ENCODE peak calls at places on chromosomes 6 and 20, in ten cellular contexts. One of them, this sample, is unnamed. For H3K4me1, the result is how much of the 10 kb centered on the place peaks cover.

GRCh38 chr6:168355716-168356522 is 36.3 kb upstream of the DACT2 start:
- DNase-seq in ovary: no peak
- DNase-seq in right cardiac atrium: peak
- DNase-seq in cardiac muscle cell: peak
- DNase-seq in psoas muscle: peak
- DNase-seq in pancreas: peak
- DNase-seq in kidney: no peak
- DNase-seq in heart left ventricle: no peak
- DNase-seq in IMR-90: no peak
- DNase-seq in aorta: peak
- DNase-seq in this sample: no peak

GRCh38 chr6:53928641-53929339 is 134.0 kb downstream of the LRRC1 start:
- DNase-seq in kidney: no peak
- DNase-seq in aorta: no peak
- DNase-seq in psoas muscle: no peak
- DNase-seq in heart left ventricle: no peak
- DNase-seq in cardiac muscle cell: no peak
- DNase-seq in pancreas: no peak
- DNase-seq in right cardiac atrium: no peak
- DNase-seq in IMR-90: peak
- DNase-seq in ovary: no peak
- DNase-seq in this sample: no peak

GRCh38 chr6:5481024-5481423 is 219.7 kb downstream of the FARS2 start:
- DNase-seq in heart left ventricle: no peak
- DNase-seq in aorta: no peak
- DNase-seq in ovary: no peak
- DNase-seq in psoas muscle: no peak
- DNase-seq in kidney: no peak
- DNase-seq in cardiac muscle cell: no peak
- DNase-seq in right cardiac atrium: no peak
- DNase-seq in pancreas: no peak
- DNase-seq in IMR-90: no peak
- DNase-seq in this sample: no peak

GRCh38 chr20:45949542-45950329 is 15.3 kb downstream of the PCIF1 start:
- DNase-seq in heart left ventricle: no peak
- DNase-seq in psoas muscle: no peak
- DNase-seq in aorta: no peak
- DNase-seq in right cardiac atrium: no peak
- DNase-seq in IMR-90: no peak
- DNase-seq in kidney: peak
- DNase-seq in ovary: peak
- DNase-seq in cardiac muscle cell: no peak
- DNase-seq in pancreas: no peak
- DNase-seq in this sample: no peak

GRCh38 chr6:24495516-24495847 is 713 bp downstream of the ALDH5A1 start:
- DNase-seq in aorta: peak
- DNase-seq in ovary: peak
- DNase-seq in kidney: no peak
- DNase-seq in pancreas: peak
- DNase-seq in cardiac muscle cell: peak
- DNase-seq in psoas muscle: peak
- DNase-seq in heart left ventricle: peak
- DNase-seq in right cardiac atrium: peak
- DNase-seq in IMR-90: peak
- DNase-seq in this sample: no peak

GRCh38 chr6:109826551-109826950 is 135.5 kb downstream of the FIG4 start:
- DNase-seq in psoas muscle: no peak
- DNase-seq in kidney: no peak
- DNase-seq in heart left ventricle: no peak
- DNase-seq in aorta: no peak
- DNase-seq in IMR-90: no peak
- DNase-seq in right cardiac atrium: no peak
- DNase-seq in pancreas: no peak
- DNase-seq in ovary: no peak
- DNase-seq in cardiac muscle cell: no peak
- DNase-seq in this sample: no peak

GRCh38 chr20:62066339-62066982 is 780 bp upstream of the TAF4 start:
- DNase-seq in right cardiac atrium: peak
- DNase-seq in cardiac muscle cell: peak
- DNase-seq in psoas muscle: peak
- DNase-seq in aorta: no peak
- DNase-seq in heart left ventricle: peak
- DNase-seq in kidney: no peak
- DNase-seq in IMR-90: no peak
- DNase-seq in pancreas: peak
- DNase-seq in ovary: no peak
- DNase-seq in this sample: peak

GRCh38 chr20:46118481-46119020 is 437 bp downstream of the CD40 start:
- DNase-seq in IMR-90: no peak
- DNase-seq in psoas muscle: peak
- DNase-seq in heart left ventricle: no peak
- DNase-seq in pancreas: peak
- DNase-seq in kidney: peak
- DNase-seq in ovary: peak
- DNase-seq in aorta: peak
- DNase-seq in right cardiac atrium: peak
- DNase-seq in cardiac muscle cell: no peak
- DNase-seq in this sample: no peak

GRCh38 chr6:101089640-101090039 is 208.5 kb upstream of the ASCC3 start:
- DNase-seq in ovary: no peak
- DNase-seq in pancreas: no peak
- DNase-seq in kidney: no peak
- DNase-seq in psoas muscle: no peak
- DNase-seq in heart left ventricle: no peak
- DNase-seq in right cardiac atrium: no peak
- DNase-seq in aorta: no peak
- DNase-seq in IMR-90: no peak
- DNase-seq in cardiac muscle cell: no peak
- DNase-seq in this sample: no peak
- H3K27ac ChIP-seq in ovary: no peak
- H3K27ac ChIP-seq in pancreas: no peak
- H3K27ac ChIP-seq in kidney: no peak
- H3K27ac ChIP-seq in psoas muscle: no peak
- H3K27ac ChIP-seq in heart left ventricle: no peak
- H3K27ac ChIP-seq in right cardiac atrium: no peak
- H3K27ac ChIP-seq in aorta: no peak
- H3K27ac ChIP-seq in IMR-90: no peak
- H3K27ac ChIP-seq in cardiac muscle cell: no peak
- H3K27ac ChIP-seq in this sample: no peak

GRCh38 chr6:87675004-87675681 is 26.9 kb downstream of the AKIRIN2 start:
- DNase-seq in heart left ventricle: no peak
- DNase-seq in IMR-90: no peak
- DNase-seq in ovary: no peak
- DNase-seq in aorta: no peak
- DNase-seq in kidney: no peak
- DNase-seq in cardiac muscle cell: no peak
- DNase-seq in psoas muscle: no peak
- DNase-seq in right cardiac atrium: no peak
- DNase-seq in pancreas: no peak
- DNase-seq in this sample: no peak

GRCh38 chr6:87671555-87672029 is 30.4 kb downstream of the AKIRIN2 start:
- DNase-seq in cardiac muscle cell: peak
- DNase-seq in aorta: no peak
- DNase-seq in kidney: no peak
- DNase-seq in IMR-90: no peak
- DNase-seq in heart left ventricle: no peak
- DNase-seq in ovary: no peak
- DNase-seq in pancreas: no peak
- DNase-seq in right cardiac atrium: no peak
- DNase-seq in psoas muscle: no peak
- DNase-seq in this sample: no peak

GRCh38 chr6:87673237-87673636 is 28.8 kb downstream of the AKIRIN2 start:
- DNase-seq in pancreas: no peak
- DNase-seq in kidney: no peak
- DNase-seq in ovary: no peak
- DNase-seq in psoas muscle: no peak
- DNase-seq in right cardiac atrium: no peak
- DNase-seq in aorta: no peak
- DNase-seq in cardiac muscle cell: no peak
- DNase-seq in heart left ventricle: no peak
- DNase-seq in IMR-90: no peak
- DNase-seq in this sample: no peak

GRCh38 chr6:87672641-87673040 is 29.4 kb downstream of the AKIRIN2 start:
- DNase-seq in kidney: no peak
- DNase-seq in IMR-90: no peak
- DNase-seq in pancreas: no peak
- DNase-seq in aorta: no peak
- DNase-seq in psoas muscle: no peak
- DNase-seq in cardiac muscle cell: no peak
- DNase-seq in right cardiac atrium: no peak
- DNase-seq in ovary: no peak
- DNase-seq in heart left ventricle: no peak
- DNase-seq in this sample: no peak

GRCh38 chr6:87674286-87674685 is 27.7 kb downstream of the AKIRIN2 start:
- DNase-seq in right cardiac atrium: no peak
- DNase-seq in IMR-90: no peak
- DNase-seq in heart left ventricle: no peak
- DNase-seq in psoas muscle: no peak
- DNase-seq in cardiac muscle cell: no peak
- DNase-seq in pancreas: no peak
- DNase-seq in aorta: no peak
- DNase-seq in ovary: no peak
- DNase-seq in kidney: no peak
- DNase-seq in this sample: no peak
- H3K4me1 ChIP-seq in right cardiac atrium: under half
- H3K4me1 ChIP-seq in IMR-90: under half
- H3K4me1 ChIP-seq in heart left ventricle: under half
- H3K4me1 ChIP-seq in psoas muscle: under half
- H3K4me1 ChIP-seq in cardiac muscle cell: under half
- H3K4me1 ChIP-seq in pancreas: under half
- H3K4me1 ChIP-seq in aorta: under half
- H3K4me1 ChIP-seq in ovary: under half
- H3K4me1 ChIP-seq in kidney: under half
- H3K4me1 ChIP-seq in this sample: under half

DNA sequence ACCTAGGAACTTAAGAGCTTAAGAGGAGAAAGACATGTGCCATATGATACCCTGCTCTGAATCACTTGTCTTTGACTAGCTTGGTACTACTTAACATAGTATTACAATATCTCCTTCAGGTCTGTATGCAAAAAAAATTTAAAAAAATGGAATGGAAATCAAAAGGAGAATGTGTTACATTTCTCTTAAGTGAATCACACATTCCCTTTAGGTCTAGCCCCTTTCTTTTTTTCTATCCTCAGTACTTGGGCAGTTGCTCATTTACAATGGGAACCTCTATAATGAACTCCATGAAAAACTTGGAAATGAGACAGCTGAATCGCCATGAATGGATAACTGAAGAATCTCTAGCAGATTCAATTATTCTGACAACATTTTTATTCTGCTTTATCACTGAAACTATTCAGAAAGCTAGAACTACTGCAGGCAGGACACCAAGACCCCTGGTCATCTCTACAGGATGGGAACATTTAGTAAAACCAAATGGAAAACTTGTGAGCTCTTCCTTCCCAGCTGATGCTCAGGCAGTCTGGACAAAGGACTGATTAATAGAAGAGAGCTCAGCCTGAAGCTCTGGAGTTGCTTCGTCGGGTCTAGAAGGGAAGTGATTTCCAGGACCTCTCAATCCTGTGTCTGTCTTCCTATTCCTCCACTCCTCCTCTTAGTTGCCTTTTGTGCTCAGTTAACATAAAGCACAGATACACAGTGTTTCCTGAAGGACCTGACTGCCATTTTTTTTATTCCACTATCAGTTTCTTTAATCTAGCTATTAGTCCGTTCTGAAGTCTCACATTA is 54.0 kb downstream of the SLC35F1 start:
- DNase-seq in kidney: no peak
- DNase-seq in heart left ventricle: no peak
- DNase-seq in psoas muscle: no peak
- DNase-seq in ovary: no peak
- DNase-seq in right cardiac atrium: no peak
- DNase-seq in IMR-90: no peak
- DNase-seq in cardiac muscle cell: no peak
- DNase-seq in aorta: no peak
- DNase-seq in pancreas: no peak
- DNase-seq in this sample: no peak
- H3K4me3 ChIP-seq in kidney: no peak
- H3K4me3 ChIP-seq in heart left ventricle: no peak
- H3K4me3 ChIP-seq in psoas muscle: no peak
- H3K4me3 ChIP-seq in ovary: no peak
- H3K4me3 ChIP-seq in right cardiac atrium: no peak
- H3K4me3 ChIP-seq in IMR-90: no peak
- H3K4me3 ChIP-seq in cardiac muscle cell: no peak
- H3K4me3 ChIP-seq in aorta: no peak
- H3K4me3 ChIP-seq in pancreas: no peak
- H3K4me3 ChIP-seq in this sample: no peak

GRCh38 chr6:44667226-44667625 is 279.7 kb downstream of the CDC5L start:
- DNase-seq in kidney: no peak
- DNase-seq in heart left ventricle: no peak
- DNase-seq in IMR-90: peak
- DNase-seq in psoas muscle: no peak
- DNase-seq in pancreas: no peak
- DNase-seq in right cardiac atrium: no peak
- DNase-seq in aorta: no peak
- DNase-seq in cardiac muscle cell: no peak
- DNase-seq in ovary: no peak
- DNase-seq in this sample: no peak

GRCh38 chr6:44665143-44665542 is 277.6 kb downstream of the CDC5L start:
- DNase-seq in pancreas: no peak
- DNase-seq in ovary: no peak
- DNase-seq in right cardiac atrium: no peak
- DNase-seq in heart left ventricle: no peak
- DNase-seq in psoas muscle: no peak
- DNase-seq in IMR-90: no peak
- DNase-seq in cardiac muscle cell: no peak
- DNase-seq in aorta: no peak
- DNase-seq in kidney: no peak
- DNase-seq in this sample: no peak

GRCh38 chr6:44667668-44668390 is 280.3 kb downstream of the CDC5L start:
- DNase-seq in psoas muscle: no peak
- DNase-seq in ovary: no peak
- DNase-seq in kidney: no peak
- DNase-seq in aorta: no peak
- DNase-seq in heart left ventricle: no peak
- DNase-seq in pancreas: peak
- DNase-seq in cardiac muscle cell: peak
- DNase-seq in IMR-90: no peak
- DNase-seq in right cardiac atrium: no peak
- DNase-seq in this sample: no peak

GRCh38 chr6:44665683-44666082 is 278.2 kb downstream of the CDC5L start:
- DNase-seq in right cardiac atrium: no peak
- DNase-seq in heart left ventricle: no peak
- DNase-seq in pancreas: no peak
- DNase-seq in cardiac muscle cell: no peak
- DNase-seq in kidney: no peak
- DNase-seq in psoas muscle: no peak
- DNase-seq in aorta: no peak
- DNase-seq in ovary: no peak
- DNase-seq in IMR-90: no peak
- DNase-seq in this sample: no peak

DNA sequence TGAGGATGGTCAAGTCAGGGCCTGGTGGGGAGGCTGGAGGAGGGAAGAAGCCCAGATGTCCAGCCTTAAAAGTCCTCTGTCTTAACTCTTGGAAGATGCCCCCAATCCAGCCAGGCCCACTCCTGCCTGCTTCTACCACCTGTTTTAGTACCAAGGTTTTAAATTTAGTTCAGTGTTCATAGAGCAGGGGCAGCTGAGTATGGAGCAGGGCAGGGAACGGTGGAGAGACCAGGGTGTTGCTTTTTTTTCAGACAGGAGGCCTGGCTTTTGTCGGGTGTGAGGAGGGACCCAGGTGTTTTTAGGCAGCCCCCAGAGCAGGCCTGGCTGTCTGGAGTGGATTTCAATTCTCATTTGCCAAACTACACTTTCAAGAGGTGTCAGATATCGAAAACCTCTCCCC is 278.8 kb downstream of the CDC5L start:
- DNase-seq in aorta: no peak
- DNase-seq in heart left ventricle: no peak
- DNase-seq in kidney: no peak
- DNase-seq in psoas muscle: no peak
- DNase-seq in ovary: no peak
- DNase-seq in pancreas: no peak
- DNase-seq in IMR-90: no peak
- DNase-seq in right cardiac atrium: no peak
- DNase-seq in cardiac muscle cell: no peak
- DNase-seq in this sample: no peak
- H3K27ac ChIP-seq in aorta: no peak
- H3K27ac ChIP-seq in heart left ventricle: no peak
- H3K27ac ChIP-seq in kidney: no peak
- H3K27ac ChIP-seq in psoas muscle: no peak
- H3K27ac ChIP-seq in ovary: no peak
- H3K27ac ChIP-seq in pancreas: no peak
- H3K27ac ChIP-seq in IMR-90: no peak
- H3K27ac ChIP-seq in right cardiac atrium: no peak
- H3K27ac ChIP-seq in cardiac muscle cell: no peak
- H3K27ac ChIP-seq in this sample: no peak

This sample was measured in naive thymus-derived CD4-positive, alpha-beta T cell.